ENCODE peak calls at places on chromosomes 12 and 14, in nine cellular contexts. One of them, this sample, is unnamed. For H3K36me3, the result is how much of the 10 kb centered on the place peaks cover.

GRCh38 chr12:117091758-117092510 is 7.3 kb downstream of the TESC start:
- DNase-seq in sigmoid colon: peak
- DNase-seq in OCI-LY7: no peak
- DNase-seq in PC-3: no peak
- DNase-seq in Peyer's patch: peak
- DNase-seq in K562: no peak
- DNase-seq in heart left ventricle: no peak
- DNase-seq in tibial nerve: no peak
- DNase-seq in psoas muscle: no peak
- DNase-seq in this sample: no peak

GRCh38 chr12:105949391-105949790 is 189.4 kb downstream of the NUAK1 start:
- DNase-seq in sigmoid colon: no peak
- DNase-seq in OCI-LY7: no peak
- DNase-seq in PC-3: peak
- DNase-seq in Peyer's patch: no peak
- DNase-seq in K562: no peak
- DNase-seq in heart left ventricle: no peak
- DNase-seq in tibial nerve: no peak
- DNase-seq in psoas muscle: no peak
- DNase-seq in this sample: peak

GRCh38 chr14:73025544-73025943 is 1.4 kb downstream of the ZFYVE1 start:
- DNase-seq in sigmoid colon: no peak
- DNase-seq in OCI-LY7: no peak
- DNase-seq in PC-3: peak
- DNase-seq in Peyer's patch: no peak
- DNase-seq in K562: no peak
- DNase-seq in heart left ventricle: no peak
- DNase-seq in tibial nerve: no peak
- DNase-seq in psoas muscle: no peak
- DNase-seq in this sample: no peak

GRCh38 chr12:19800884-19801283 is 361.6 kb downstream of the AEBP2 start:
- DNase-seq in sigmoid colon: no peak
- DNase-seq in OCI-LY7: no peak
- DNase-seq in PC-3: peak
- DNase-seq in Peyer's patch: no peak
- DNase-seq in K562: no peak
- DNase-seq in heart left ventricle: no peak
- DNase-seq in tibial nerve: no peak
- DNase-seq in psoas muscle: no peak
- DNase-seq in this sample: no peak

GRCh38 chr12:2233034-2233433 is 180.2 kb downstream of the CACNA1C start:
- DNase-seq in sigmoid colon: no peak
- DNase-seq in OCI-LY7: no peak
- DNase-seq in PC-3: peak
- DNase-seq in Peyer's patch: no peak
- DNase-seq in K562: no peak
- DNase-seq in heart left ventricle: no peak
- DNase-seq in tibial nerve: no peak
- DNase-seq in psoas muscle: no peak
- DNase-seq in this sample: peak

GRCh38 chr12:64621257-64621942 is 11.1 kb downstream of the RASSF3 start:
- DNase-seq in sigmoid colon: no peak
- DNase-seq in OCI-LY7: peak
- DNase-seq in PC-3: no peak
- DNase-seq in Peyer's patch: no peak
- DNase-seq in K562: no peak
- DNase-seq in heart left ventricle: no peak
- DNase-seq in tibial nerve: no peak
- DNase-seq in psoas muscle: no peak
- DNase-seq in this sample: no peak

GRCh38 chr14:100899841-100900771 is 3.4 kb downstream of the RTL1 start:
- DNase-seq in sigmoid colon: peak
- DNase-seq in OCI-LY7: no peak
- DNase-seq in PC-3: peak
- DNase-seq in Peyer's patch: no peak
- DNase-seq in K562: peak
- DNase-seq in heart left ventricle: no peak
- DNase-seq in tibial nerve: no peak
- DNase-seq in psoas muscle: no peak
- DNase-seq in this sample: no peak

GRCh38 chr12:131865196-131865875 is 29.1 kb upstream of the ULK1 start:
- DNase-seq in sigmoid colon: no peak
- DNase-seq in OCI-LY7: no peak
- DNase-seq in PC-3: peak
- DNase-seq in Peyer's patch: no peak
- DNase-seq in K562: no peak
- DNase-seq in heart left ventricle: no peak
- DNase-seq in tibial nerve: no peak
- DNase-seq in psoas muscle: no peak
- DNase-seq in this sample: peak

GRCh38 chr12:1826867-1827705 is 6.7 kb downstream of the LRTM2 start:
- DNase-seq in sigmoid colon: no peak
- DNase-seq in OCI-LY7: no peak
- DNase-seq in PC-3: no peak
- DNase-seq in Peyer's patch: no peak
- DNase-seq in K562: no peak
- DNase-seq in heart left ventricle: peak
- DNase-seq in tibial nerve: no peak
- DNase-seq in psoas muscle: no peak
- DNase-seq in this sample: no peak

GRCh38 chr12:116880817-116881324 is 370 bp downstream of the HRK start:
- DNase-seq in sigmoid colon: no peak
- DNase-seq in OCI-LY7: peak
- DNase-seq in PC-3: peak
- DNase-seq in Peyer's patch: no peak
- DNase-seq in K562: peak
- DNase-seq in heart left ventricle: no peak
- DNase-seq in tibial nerve: no peak
- DNase-seq in psoas muscle: no peak
- DNase-seq in this sample: no peak

GRCh38 chr14:75539562-75540478 is 17.6 kb downstream of the BATF start:
- DNase-seq in sigmoid colon: no peak
- DNase-seq in OCI-LY7: no peak
- DNase-seq in PC-3: no peak
- DNase-seq in Peyer's patch: no peak
- DNase-seq in K562: peak
- DNase-seq in heart left ventricle: no peak
- DNase-seq in tibial nerve: no peak
- DNase-seq in psoas muscle: no peak
- DNase-seq in this sample: no peak

GRCh38 chr12:109346920-109347319 is 780 bp upstream of the MYO1H start:
- DNase-seq in sigmoid colon: no peak
- DNase-seq in OCI-LY7: peak
- DNase-seq in PC-3: no peak
- DNase-seq in Peyer's patch: no peak
- DNase-seq in K562: peak
- DNase-seq in heart left ventricle: no peak
- DNase-seq in tibial nerve: no peak
- DNase-seq in psoas muscle: no peak
- DNase-seq in this sample: no peak
- TF ChIP-seq CTCF in sigmoid colon: no peak
- TF ChIP-seq CTCF in OCI-LY7: peak
- TF ChIP-seq CTCF in PC-3: peak
- TF ChIP-seq CTCF in Peyer's patch: no peak
- TF ChIP-seq CTCF in K562: peak
- TF ChIP-seq CTCF in heart left ventricle: no peak
- TF ChIP-seq CTCF in tibial nerve: no peak
- TF ChIP-seq CTCF in psoas muscle: no peak
- TF ChIP-seq CTCF in this sample: no peak

DNA sequence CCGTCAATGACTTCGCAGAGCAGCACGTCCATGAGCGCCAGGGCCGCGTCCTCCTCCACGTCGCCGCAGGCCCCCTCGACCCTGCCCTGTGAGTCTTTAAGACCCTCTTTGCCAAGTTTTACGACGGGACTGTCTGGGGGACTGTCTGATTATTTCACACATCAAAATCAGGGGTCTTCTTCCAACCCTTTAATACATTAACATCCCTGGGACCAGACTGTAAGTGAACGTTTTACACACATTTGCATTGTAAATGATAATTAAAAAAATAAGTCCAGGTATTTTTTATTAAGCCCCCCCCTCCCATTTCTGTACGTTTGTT is 1.9 kb downstream of the FOXG1 start:
- DNase-seq in sigmoid colon: no peak
- DNase-seq in OCI-LY7: no peak
- DNase-seq in PC-3: no peak
- DNase-seq in Peyer's patch: no peak
- DNase-seq in K562: no peak
- DNase-seq in heart left ventricle: no peak
- DNase-seq in tibial nerve: no peak
- DNase-seq in psoas muscle: no peak
- DNase-seq in this sample: no peak
- H3K4me3 ChIP-seq in sigmoid colon: no peak
- H3K4me3 ChIP-seq in OCI-LY7: no peak
- H3K4me3 ChIP-seq in PC-3: no peak
- H3K4me3 ChIP-seq in Peyer's patch: no peak
- H3K4me3 ChIP-seq in K562: peak
- H3K4me3 ChIP-seq in heart left ventricle: no peak
- H3K4me3 ChIP-seq in tibial nerve: no peak
- H3K4me3 ChIP-seq in psoas muscle: no peak
- H3K4me3 ChIP-seq in this sample: no peak

DNA sequence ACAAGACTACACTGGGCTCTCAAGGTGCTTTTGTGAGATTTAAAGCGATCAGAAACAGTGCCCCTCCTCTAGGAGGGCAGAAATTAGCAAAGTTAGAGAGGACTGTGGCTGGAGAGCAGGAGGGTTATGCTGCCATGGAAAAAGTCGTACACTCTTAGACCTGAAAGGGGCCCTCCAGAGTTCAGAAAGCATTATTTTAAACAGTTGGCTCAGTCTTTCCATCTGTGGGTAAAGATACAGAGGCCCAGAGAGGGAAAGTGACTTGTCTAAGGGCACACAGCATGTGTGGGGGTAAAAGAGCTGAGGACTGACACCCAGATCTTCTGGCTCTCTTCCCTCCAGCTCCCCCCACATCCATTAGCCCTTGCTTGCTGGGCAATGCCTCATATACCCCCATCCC is 47.1 kb downstream of the FOXN4 start:
- DNase-seq in sigmoid colon: no peak
- DNase-seq in OCI-LY7: no peak
- DNase-seq in PC-3: no peak
- DNase-seq in Peyer's patch: no peak
- DNase-seq in K562: no peak
- DNase-seq in heart left ventricle: no peak
- DNase-seq in tibial nerve: no peak
- DNase-seq in psoas muscle: no peak
- DNase-seq in this sample: no peak
- H3K36me3 ChIP-seq in sigmoid colon: half or more
- H3K36me3 ChIP-seq in OCI-LY7: under half
- H3K36me3 ChIP-seq in PC-3: under half
- H3K36me3 ChIP-seq in Peyer's patch: half or more
- H3K36me3 ChIP-seq in K562: under half
- H3K36me3 ChIP-seq in heart left ventricle: half or more
- H3K36me3 ChIP-seq in tibial nerve: under half
- H3K36me3 ChIP-seq in psoas muscle: half or more
- H3K36me3 ChIP-seq in this sample: under half

GRCh38 chr12:85157023-85157626 is 121.0 kb downstream of the LRRIQ1 start:
- DNase-seq in sigmoid colon: no peak
- DNase-seq in OCI-LY7: no peak
- DNase-seq in PC-3: no peak
- DNase-seq in Peyer's patch: no peak
- DNase-seq in K562: no peak
- DNase-seq in heart left ventricle: no peak
- DNase-seq in tibial nerve: no peak
- DNase-seq in psoas muscle: no peak
- DNase-seq in this sample: no peak
- TF ChIP-seq CTCF in sigmoid colon: no peak
- TF ChIP-seq CTCF in OCI-LY7: no peak
- TF ChIP-seq CTCF in PC-3: no peak
- TF ChIP-seq CTCF in Peyer's patch: no peak
- TF ChIP-seq CTCF in K562: no peak
- TF ChIP-seq CTCF in heart left ventricle: no peak
- TF ChIP-seq CTCF in tibial nerve: no peak
- TF ChIP-seq CTCF in psoas muscle: no peak
- TF ChIP-seq CTCF in this sample: no peak

GRCh38 chr12:125403843-125404242 is 338.6 kb downstream of the AACS start:
- DNase-seq in sigmoid colon: no peak
- DNase-seq in OCI-LY7: no peak
- DNase-seq in PC-3: no peak
- DNase-seq in Peyer's patch: no peak
- DNase-seq in K562: no peak
- DNase-seq in heart left ventricle: no peak
- DNase-seq in tibial nerve: no peak
- DNase-seq in psoas muscle: no peak
- DNase-seq in this sample: no peak

GRCh38 chr12:125408718-125409117 is 343.5 kb downstream of the AACS start:
- DNase-seq in sigmoid colon: no peak
- DNase-seq in OCI-LY7: no peak
- DNase-seq in PC-3: no peak
- DNase-seq in Peyer's patch: no peak
- DNase-seq in K562: no peak
- DNase-seq in heart left ventricle: no peak
- DNase-seq in tibial nerve: no peak
- DNase-seq in psoas muscle: no peak
- DNase-seq in this sample: no peak

GRCh38 chr12:125403145-125403789 is 338.0 kb downstream of the AACS start:
- DNase-seq in sigmoid colon: no peak
- DNase-seq in OCI-LY7: peak
- DNase-seq in PC-3: peak
- DNase-seq in Peyer's patch: no peak
- DNase-seq in K562: peak
- DNase-seq in heart left ventricle: no peak
- DNase-seq in tibial nerve: no peak
- DNase-seq in psoas muscle: no peak
- DNase-seq in this sample: peak

GRCh38 chr12:125406131-125406530 is 340.9 kb downstream of the AACS start:
- DNase-seq in sigmoid colon: no peak
- DNase-seq in OCI-LY7: peak
- DNase-seq in PC-3: no peak
- DNase-seq in Peyer's patch: no peak
- DNase-seq in K562: no peak
- DNase-seq in heart left ventricle: no peak
- DNase-seq in tibial nerve: no peak
- DNase-seq in psoas muscle: no peak
- DNase-seq in this sample: no peak
- H3K4me3 ChIP-seq in sigmoid colon: no peak
- H3K4me3 ChIP-seq in OCI-LY7: peak
- H3K4me3 ChIP-seq in PC-3: no peak
- H3K4me3 ChIP-seq in Peyer's patch: no peak
- H3K4me3 ChIP-seq in K562: no peak
- H3K4me3 ChIP-seq in heart left ventricle: no peak
- H3K4me3 ChIP-seq in tibial nerve: no peak
- H3K4me3 ChIP-seq in psoas muscle: no peak
- H3K4me3 ChIP-seq in this sample: no peak

DNA sequence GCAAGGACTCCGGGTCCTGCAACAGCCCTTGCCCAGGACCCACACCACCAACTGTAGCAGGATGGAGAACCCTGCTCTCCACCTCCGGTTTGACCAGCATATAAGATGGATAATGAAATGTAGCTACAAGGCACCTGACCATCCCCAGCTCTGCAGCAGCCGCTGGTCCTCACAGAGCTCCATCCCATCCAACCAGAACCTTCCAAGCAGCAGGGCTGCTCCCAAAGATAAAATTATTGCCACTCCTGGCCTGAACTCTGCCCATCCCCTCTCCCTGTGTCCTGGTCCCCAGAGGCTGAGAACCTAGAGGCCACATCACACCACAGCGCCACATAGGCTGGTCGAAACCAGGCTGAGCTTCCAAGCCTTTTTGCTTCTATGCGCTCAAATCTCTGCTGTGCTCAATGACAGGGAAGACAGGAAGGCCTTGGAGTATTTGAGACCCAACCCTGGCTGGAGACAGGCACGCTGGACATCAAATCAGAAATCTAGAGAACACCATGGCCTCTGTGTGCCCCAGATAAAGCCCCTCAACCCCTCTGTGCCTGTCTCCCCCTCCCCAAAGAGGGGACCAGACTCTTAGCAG is 4.2 kb downstream of the CDK2AP1 start:
- DNase-seq in sigmoid colon: no peak
- DNase-seq in OCI-LY7: no peak
- DNase-seq in PC-3: no peak
- DNase-seq in Peyer's patch: no peak
- DNase-seq in K562: no peak
- DNase-seq in heart left ventricle: no peak
- DNase-seq in tibial nerve: no peak
- DNase-seq in psoas muscle: no peak
- DNase-seq in this sample: no peak
- H3K36me3 ChIP-seq in sigmoid colon: under half
- H3K36me3 ChIP-seq in OCI-LY7: under half
- H3K36me3 ChIP-seq in PC-3: under half
- H3K36me3 ChIP-seq in Peyer's patch: under half
- H3K36me3 ChIP-seq in K562: under half
- H3K36me3 ChIP-seq in heart left ventricle: under half
- H3K36me3 ChIP-seq in tibial nerve: under half
- H3K36me3 ChIP-seq in psoas muscle: under half
- H3K36me3 ChIP-seq in this sample: under half